ENCODE peak calls at places on chromosomes 12 and 14, in six cellular contexts. One of them, this sample, is unnamed.

GRCh38 chr12:65817866-65818265 is 6.4 kb upstream of the HMGA2 start:
- DNase-seq in CD8-positive, alpha-beta memory T cell: no peak
- DNase-seq in GM10248: no peak
- DNase-seq in stimulated activated CD8-positive, alpha-beta memory T cell treated with anti-CD3 and anti-CD28 coated beads, Interleukin-4, amount 100 ng/mL, for 1 hour: no peak
- DNase-seq in myocyte: no peak
- DNase-seq in neural progenitor cell: peak; percentile 22
- DNase-seq in this sample: no peak

GRCh38 chr14:99273724-99274345 is 1.8 kb upstream of the BCL11B start:
- DNase-seq in CD8-positive, alpha-beta memory T cell: no peak
- DNase-seq in GM10248: no peak
- DNase-seq in stimulated activated CD8-positive, alpha-beta memory T cell treated with anti-CD3 and anti-CD28 coated beads, Interleukin-4, amount 100 ng/mL, for 1 hour: no peak
- DNase-seq in myocyte: no peak
- DNase-seq in neural progenitor cell: no peak
- DNase-seq in this sample: peak; percentile 34

GRCh38 chr12:52211716-52212585 is 20.1 kb upstream of the KRT80 start:
- DNase-seq in CD8-positive, alpha-beta memory T cell: no peak
- DNase-seq in GM10248: no peak
- DNase-seq in stimulated activated CD8-positive, alpha-beta memory T cell treated with anti-CD3 and anti-CD28 coated beads, Interleukin-4, amount 100 ng/mL, for 1 hour: no peak
- DNase-seq in myocyte: no peak
- DNase-seq in neural progenitor cell: no peak
- DNase-seq in this sample: no peak

GRCh38 chr12:108210001-108210400 is 80.9 kb downstream of the WSCD2 start:
- DNase-seq in CD8-positive, alpha-beta memory T cell: no peak
- DNase-seq in GM10248: no peak
- DNase-seq in stimulated activated CD8-positive, alpha-beta memory T cell treated with anti-CD3 and anti-CD28 coated beads, Interleukin-4, amount 100 ng/mL, for 1 hour: no peak
- DNase-seq in myocyte: no peak
- DNase-seq in neural progenitor cell: no peak
- DNase-seq in this sample: no peak

GRCh38 chr12:120466560-120467315 is 2.8 kb downstream of the SRSF9 start:
- DNase-seq in CD8-positive, alpha-beta memory T cell: peak; percentile 12
- DNase-seq in GM10248: no peak
- DNase-seq in stimulated activated CD8-positive, alpha-beta memory T cell treated with anti-CD3 and anti-CD28 coated beads, Interleukin-4, amount 100 ng/mL, for 1 hour: no peak
- DNase-seq in myocyte: peak; percentile 50
- DNase-seq in neural progenitor cell: peak; percentile 57
- DNase-seq in this sample: peak; percentile 26

GRCh38 chr14:24311837-24312615 is 724 bp downstream of the LTB4R start:
- DNase-seq in CD8-positive, alpha-beta memory T cell: no peak
- DNase-seq in GM10248: no peak
- DNase-seq in stimulated activated CD8-positive, alpha-beta memory T cell treated with anti-CD3 and anti-CD28 coated beads, Interleukin-4, amount 100 ng/mL, for 1 hour: no peak
- DNase-seq in myocyte: no peak
- DNase-seq in neural progenitor cell: no peak
- DNase-seq in this sample: no peak

GRCh38 chr12:113120670-113121370 is 14.7 kb downstream of the RASAL1 start:
- DNase-seq in CD8-positive, alpha-beta memory T cell: no peak
- DNase-seq in GM10248: no peak
- DNase-seq in stimulated activated CD8-positive, alpha-beta memory T cell treated with anti-CD3 and anti-CD28 coated beads, Interleukin-4, amount 100 ng/mL, for 1 hour: no peak
- DNase-seq in myocyte: no peak
- DNase-seq in neural progenitor cell: no peak
- DNase-seq in this sample: no peak

GRCh38 chr12:123471374-123472068 is 13.6 kb downstream of the SNRNP35 start:
- DNase-seq in CD8-positive, alpha-beta memory T cell: no peak
- DNase-seq in GM10248: no peak
- DNase-seq in stimulated activated CD8-positive, alpha-beta memory T cell treated with anti-CD3 and anti-CD28 coated beads, Interleukin-4, amount 100 ng/mL, for 1 hour: no peak
- DNase-seq in myocyte: peak; percentile 51
- DNase-seq in neural progenitor cell: no peak
- DNase-seq in this sample: no peak

GRCh38 chr14:69079188-69079742 is 73.7 kb downstream of the DCAF5 start:
- DNase-seq in CD8-positive, alpha-beta memory T cell: no peak
- DNase-seq in GM10248: no peak
- DNase-seq in stimulated activated CD8-positive, alpha-beta memory T cell treated with anti-CD3 and anti-CD28 coated beads, Interleukin-4, amount 100 ng/mL, for 1 hour: no peak
- DNase-seq in myocyte: peak; percentile 74
- DNase-seq in neural progenitor cell: no peak
- DNase-seq in this sample: peak; percentile 22

GRCh38 chr12:75944097-75944904 is 87.3 kb downstream of the PHLDA1 start:
- DNase-seq in CD8-positive, alpha-beta memory T cell: no peak
- DNase-seq in GM10248: peak; percentile 48
- DNase-seq in stimulated activated CD8-positive, alpha-beta memory T cell treated with anti-CD3 and anti-CD28 coated beads, Interleukin-4, amount 100 ng/mL, for 1 hour: no peak
- DNase-seq in myocyte: peak; percentile 50
- DNase-seq in neural progenitor cell: no peak
- DNase-seq in this sample: peak; percentile 17

GRCh38 chr12:27915536-27915935 is 57.0 kb downstream of the PTHLH start:
- DNase-seq in CD8-positive, alpha-beta memory T cell: no peak
- DNase-seq in GM10248: no peak
- DNase-seq in stimulated activated CD8-positive, alpha-beta memory T cell treated with anti-CD3 and anti-CD28 coated beads, Interleukin-4, amount 100 ng/mL, for 1 hour: no peak
- DNase-seq in myocyte: no peak
- DNase-seq in neural progenitor cell: no peak
- DNase-seq in this sample: no peak

GRCh38 chr12:85835810-85836715 is at the start of gene RASSF9:
- DNase-seq in CD8-positive, alpha-beta memory T cell: no peak
- DNase-seq in GM10248: no peak
- DNase-seq in stimulated activated CD8-positive, alpha-beta memory T cell treated with anti-CD3 and anti-CD28 coated beads, Interleukin-4, amount 100 ng/mL, for 1 hour: no peak
- DNase-seq in myocyte: peak; percentile 38
- DNase-seq in neural progenitor cell: peak; percentile 18
- DNase-seq in this sample: peak; percentile 12

GRCh38 chr14:100239200-100239839 is 376 bp downstream of the YY1 start:
- DNase-seq in CD8-positive, alpha-beta memory T cell: peak; percentile 23
- DNase-seq in GM10248: no peak
- DNase-seq in stimulated activated CD8-positive, alpha-beta memory T cell treated with anti-CD3 and anti-CD28 coated beads, Interleukin-4, amount 100 ng/mL, for 1 hour: no peak
- DNase-seq in myocyte: no peak
- DNase-seq in neural progenitor cell: no peak
- DNase-seq in this sample: no peak

GRCh38 chr14:53711205-53711604 is 245.4 kb downstream of the BMP4 start:
- DNase-seq in CD8-positive, alpha-beta memory T cell: no peak
- DNase-seq in GM10248: no peak
- DNase-seq in stimulated activated CD8-positive, alpha-beta memory T cell treated with anti-CD3 and anti-CD28 coated beads, Interleukin-4, amount 100 ng/mL, for 1 hour: no peak
- DNase-seq in myocyte: no peak
- DNase-seq in neural progenitor cell: no peak
- DNase-seq in this sample: no peak

GRCh38 chr12:15928345-15928744 is 17.2 kb downstream of the DERA start:
- DNase-seq in CD8-positive, alpha-beta memory T cell: no peak
- DNase-seq in GM10248: no peak
- DNase-seq in stimulated activated CD8-positive, alpha-beta memory T cell treated with anti-CD3 and anti-CD28 coated beads, Interleukin-4, amount 100 ng/mL, for 1 hour: no peak
- DNase-seq in myocyte: peak; percentile 67
- DNase-seq in neural progenitor cell: no peak
- DNase-seq in this sample: peak; percentile 19

GRCh38 chr12:31785318-31785717 is 56.5 kb upstream of the AMN1 start:
- DNase-seq in CD8-positive, alpha-beta memory T cell: no peak
- DNase-seq in GM10248: no peak
- DNase-seq in stimulated activated CD8-positive, alpha-beta memory T cell treated with anti-CD3 and anti-CD28 coated beads, Interleukin-4, amount 100 ng/mL, for 1 hour: no peak
- DNase-seq in myocyte: no peak
- DNase-seq in neural progenitor cell: no peak
- DNase-seq in this sample: no peak

GRCh38 chr12:102167821-102168605 is 29.6 kb downstream of the PMCH start:
- DNase-seq in CD8-positive, alpha-beta memory T cell: no peak
- DNase-seq in GM10248: no peak
- DNase-seq in stimulated activated CD8-positive, alpha-beta memory T cell treated with anti-CD3 and anti-CD28 coated beads, Interleukin-4, amount 100 ng/mL, for 1 hour: no peak
- DNase-seq in myocyte: peak; percentile 25
- DNase-seq in neural progenitor cell: no peak
- DNase-seq in this sample: no peak

GRCh38 chr14:24051789-24052655 is at the start of gene CARMIL3:
- DNase-seq in CD8-positive, alpha-beta memory T cell: peak; percentile 53
- DNase-seq in GM10248: peak; percentile 92
- DNase-seq in stimulated activated CD8-positive, alpha-beta memory T cell treated with anti-CD3 and anti-CD28 coated beads, Interleukin-4, amount 100 ng/mL, for 1 hour: peak; percentile 40
- DNase-seq in myocyte: peak; percentile 61
- DNase-seq in neural progenitor cell: peak; percentile 91
- DNase-seq in this sample: peak; percentile 83

GRCh38 chr12:131368073-131369071 is 342.5 kb upstream of the SFSWAP start:
- DNase-seq in CD8-positive, alpha-beta memory T cell: no peak
- DNase-seq in GM10248: no peak
- DNase-seq in stimulated activated CD8-positive, alpha-beta memory T cell treated with anti-CD3 and anti-CD28 coated beads, Interleukin-4, amount 100 ng/mL, for 1 hour: no peak
- DNase-seq in myocyte: no peak
- DNase-seq in neural progenitor cell: no peak
- DNase-seq in this sample: no peak

GRCh38 chr12:57864811-57865751 is 18.6 kb upstream of the CTDSP2 start:
- DNase-seq in CD8-positive, alpha-beta memory T cell: peak; percentile 22
- DNase-seq in GM10248: peak; percentile 69
- DNase-seq in stimulated activated CD8-positive, alpha-beta memory T cell treated with anti-CD3 and anti-CD28 coated beads, Interleukin-4, amount 100 ng/mL, for 1 hour: peak; percentile 39
- DNase-seq in myocyte: peak; percentile 70
- DNase-seq in neural progenitor cell: peak; percentile 67
- DNase-seq in this sample: peak; percentile 99

GRCh38 chr14:94368956-94369355 is 19.4 kb downstream of the SERPINA1 start:
- DNase-seq in CD8-positive, alpha-beta memory T cell: no peak
- DNase-seq in GM10248: no peak
- DNase-seq in stimulated activated CD8-positive, alpha-beta memory T cell treated with anti-CD3 and anti-CD28 coated beads, Interleukin-4, amount 100 ng/mL, for 1 hour: no peak
- DNase-seq in myocyte: no peak
- DNase-seq in neural progenitor cell: no peak
- DNase-seq in this sample: no peak

GRCh38 chr14:34610101-34610500 is 19.8 kb downstream of the SNX6 start:
- DNase-seq in CD8-positive, alpha-beta memory T cell: no peak
- DNase-seq in GM10248: no peak
- DNase-seq in stimulated activated CD8-positive, alpha-beta memory T cell treated with anti-CD3 and anti-CD28 coated beads, Interleukin-4, amount 100 ng/mL, for 1 hour: no peak
- DNase-seq in myocyte: no peak
- DNase-seq in neural progenitor cell: no peak
- DNase-seq in this sample: no peak

GRCh38 chr12:13581031-13581430 is 384.5 kb downstream of the EMP1 start:
- DNase-seq in CD8-positive, alpha-beta memory T cell: no peak
- DNase-seq in GM10248: no peak
- DNase-seq in stimulated activated CD8-positive, alpha-beta memory T cell treated with anti-CD3 and anti-CD28 coated beads, Interleukin-4, amount 100 ng/mL, for 1 hour: no peak
- DNase-seq in myocyte: no peak
- DNase-seq in neural progenitor cell: no peak
- DNase-seq in this sample: no peak

GRCh38 chr14:57869530-57870088 is 3.7 kb upstream of the SLC35F4 start:
- DNase-seq in CD8-positive, alpha-beta memory T cell: no peak
- DNase-seq in GM10248: no peak
- DNase-seq in stimulated activated CD8-positive, alpha-beta memory T cell treated with anti-CD3 and anti-CD28 coated beads, Interleukin-4, amount 100 ng/mL, for 1 hour: no peak
- DNase-seq in myocyte: no peak
- DNase-seq in neural progenitor cell: no peak
- DNase-seq in this sample: no peak

GRCh38 chr12:93857279-93857894 is 180.2 kb downstream of the CRADD start:
- DNase-seq in CD8-positive, alpha-beta memory T cell: no peak
- DNase-seq in GM10248: no peak
- DNase-seq in stimulated activated CD8-positive, alpha-beta memory T cell treated with anti-CD3 and anti-CD28 coated beads, Interleukin-4, amount 100 ng/mL, for 1 hour: no peak
- DNase-seq in myocyte: peak; percentile 65
- DNase-seq in neural progenitor cell: no peak
- DNase-seq in this sample: no peak

GRCh38 chr14:73208846-73209245 is 28.5 kb upstream of the PAPLN start:
- DNase-seq in CD8-positive, alpha-beta memory T cell: no peak
- DNase-seq in GM10248: no peak
- DNase-seq in stimulated activated CD8-positive, alpha-beta memory T cell treated with anti-CD3 and anti-CD28 coated beads, Interleukin-4, amount 100 ng/mL, for 1 hour: no peak
- DNase-seq in myocyte: no peak
- DNase-seq in neural progenitor cell: no peak
- DNase-seq in this sample: no peak

GRCh38 chr14:73738518-73739173 is 24.5 kb upstream of the PNMA1 start:
- DNase-seq in CD8-positive, alpha-beta memory T cell: no peak
- DNase-seq in GM10248: no peak
- DNase-seq in stimulated activated CD8-positive, alpha-beta memory T cell treated with anti-CD3 and anti-CD28 coated beads, Interleukin-4, amount 100 ng/mL, for 1 hour: no peak
- DNase-seq in myocyte: no peak
- DNase-seq in neural progenitor cell: no peak
- DNase-seq in this sample: no peak

GRCh38 chr14:70808402-70809237 is 693 bp downstream of the MAP3K9 start:
- DNase-seq in CD8-positive, alpha-beta memory T cell: peak; percentile 49
- DNase-seq in GM10248: peak; percentile 49
- DNase-seq in stimulated activated CD8-positive, alpha-beta memory T cell treated with anti-CD3 and anti-CD28 coated beads, Interleukin-4, amount 100 ng/mL, for 1 hour: no peak
- DNase-seq in myocyte: no peak
- DNase-seq in neural progenitor cell: peak; percentile 76
- DNase-seq in this sample: peak; percentile 51

GRCh38 chr14:57182760-57183503 is 85.8 kb downstream of the EXOC5 start:
- DNase-seq in CD8-positive, alpha-beta memory T cell: no peak
- DNase-seq in GM10248: peak; percentile 11
- DNase-seq in stimulated activated CD8-positive, alpha-beta memory T cell treated with anti-CD3 and anti-CD28 coated beads, Interleukin-4, amount 100 ng/mL, for 1 hour: no peak
- DNase-seq in myocyte: peak; percentile 22
- DNase-seq in neural progenitor cell: peak; percentile 74
- DNase-seq in this sample: peak; percentile 41

GRCh38 chr12:22230280-22230794 is 104.2 kb downstream of the ST8SIA1 start:
- DNase-seq in CD8-positive, alpha-beta memory T cell: no peak
- DNase-seq in GM10248: no peak
- DNase-seq in stimulated activated CD8-positive, alpha-beta memory T cell treated with anti-CD3 and anti-CD28 coated beads, Interleukin-4, amount 100 ng/mL, for 1 hour: no peak
- DNase-seq in myocyte: no peak
- DNase-seq in neural progenitor cell: no peak
- DNase-seq in this sample: no peak

GRCh38 chr14:104136472-104137296 is 1.7 kb upstream of the KIF26A start:
- DNase-seq in CD8-positive, alpha-beta memory T cell: no peak
- DNase-seq in GM10248: no peak
- DNase-seq in stimulated activated CD8-positive, alpha-beta memory T cell treated with anti-CD3 and anti-CD28 coated beads, Interleukin-4, amount 100 ng/mL, for 1 hour: no peak
- DNase-seq in myocyte: no peak
- DNase-seq in neural progenitor cell: peak; percentile 55
- DNase-seq in this sample: no peak

GRCh38 chr14:22213110-22213509 is 375.9 kb downstream of the DAD1 start:
- DNase-seq in CD8-positive, alpha-beta memory T cell: no peak
- DNase-seq in GM10248: no peak
- DNase-seq in stimulated activated CD8-positive, alpha-beta memory T cell treated with anti-CD3 and anti-CD28 coated beads, Interleukin-4, amount 100 ng/mL, for 1 hour: no peak
- DNase-seq in myocyte: no peak
- DNase-seq in neural progenitor cell: no peak
- DNase-seq in this sample: no peak

GRCh38 chr12:109820921-109821381 is 12.2 kb downstream of the TRPV4 start:
- DNase-seq in CD8-positive, alpha-beta memory T cell: no peak
- DNase-seq in GM10248: no peak
- DNase-seq in stimulated activated CD8-positive, alpha-beta memory T cell treated with anti-CD3 and anti-CD28 coated beads, Interleukin-4, amount 100 ng/mL, for 1 hour: no peak
- DNase-seq in myocyte: no peak
- DNase-seq in neural progenitor cell: no peak
- DNase-seq in this sample: peak; percentile 79

GRCh38 chr12:98325003-98325402 is 190.4 kb upstream of the TMPO start:
- DNase-seq in CD8-positive, alpha-beta memory T cell: no peak
- DNase-seq in GM10248: no peak
- DNase-seq in stimulated activated CD8-positive, alpha-beta memory T cell treated with anti-CD3 and anti-CD28 coated beads, Interleukin-4, amount 100 ng/mL, for 1 hour: no peak
- DNase-seq in myocyte: no peak
- DNase-seq in neural progenitor cell: no peak
- DNase-seq in this sample: no peak

GRCh38 chr12:87121908-87122307 is 865.7 kb upstream of the MGAT4C start:
- DNase-seq in CD8-positive, alpha-beta memory T cell: no peak
- DNase-seq in GM10248: no peak
- DNase-seq in stimulated activated CD8-positive, alpha-beta memory T cell treated with anti-CD3 and anti-CD28 coated beads, Interleukin-4, amount 100 ng/mL, for 1 hour: no peak
- DNase-seq in myocyte: no peak
- DNase-seq in neural progenitor cell: no peak
- DNase-seq in this sample: no peak

This sample was measured in SJCRH30.